ENCODE peak calls at places on chromosomes 7 and 10, in seven cellular contexts. Z is Daoy; S is mucosa of gallbladder; O is cardiac fibroblast; K is non-pigmented ciliary epithelial cell; N is NCI-H1436 treated with DMSO at 0.1 percent for 48 hours; I is CD8-positive, alpha-beta memory T cell. J is an unnamed sample.

GRCh38 chr7:53658956-53659355 is 623.5 kb downstream of the POM121L12 start:
- DNase-seq in Z (no peak), S (no peak), O (no peak), K (no peak), N (no peak), I (no peak), J (no peak)

GRCh38 chr10:17665742-17666141 is 21.8 kb downstream of the STAM start:
- DNase-seq in Z (peak), S (no peak), O (peak), K (peak), N (no peak), I (no peak), J (no peak)

GRCh38 chr7:116801092-116801710 is 61.2 kb upstream of the CAPZA2 start:
- DNase-seq in Z (peak), S (no peak), O (peak), K (peak), N (no peak), I (no peak), J (no peak)

GRCh38 chr10:47175181-47176080 is 124.6 kb upstream of the GDF10 start:
- DNase-seq in Z (no peak), S (no peak), O (no peak), K (no peak), N (no peak), I (no peak), J (no peak)

GRCh38 chr7:70091362-70091761 is 493.1 kb downstream of the AUTS2 start:
- DNase-seq in Z (no peak), S (no peak), O (no peak), K (no peak), N (no peak), I (no peak), J (no peak)

GRCh38 chr7:1087462-1087809 is 477 bp upstream of the GPER1 start:
- DNase-seq in Z (no peak), S (no peak), O (peak), K (no peak), N (no peak), I (no peak), J (no peak)

GRCh38 chr10:48535416-48536225 is 69.3 kb downstream of the ARHGAP22 start:
- DNase-seq in Z (no peak), S (no peak), O (no peak), K (no peak), N (no peak), I (no peak), J (no peak)

GRCh38 chr7:134421998-134422397 is 36.9 kb downstream of the AKR1B1 start:
- DNase-seq in Z (peak), S (no peak), O (no peak), K (no peak), N (no peak), I (no peak), J (no peak)

GRCh38 chr10:20215547-20216152 is 399.4 kb downstream of the PLXDC2 start:
- DNase-seq in Z (no peak), S (no peak), O (no peak), K (no peak), N (no peak), I (no peak), J (no peak)

GRCh38 chr7:50782376-50783208 is at the start of gene GRB10:
- DNase-seq in Z (peak), S (peak), O (peak), K (no peak), N (no peak), I (peak), J (no peak)

GRCh38 chr7:155164316-155164715 is 94.2 kb downstream of the HTR5A start:
- DNase-seq in Z (no peak), S (no peak), O (no peak), K (no peak), N (no peak), I (no peak), J (no peak)

GRCh38 chr7:67856046-67856445 is 859.4 kb downstream of the TYW1 start:
- DNase-seq in Z (no peak), S (no peak), O (no peak), K (no peak), N (no peak), I (no peak), J (no peak)

GRCh38 chr7:22572937-22573336 is 72.9 kb upstream of the STEAP1B start:
- DNase-seq in Z (peak), S (no peak), O (peak), K (peak), N (no peak), I (no peak), J (no peak)

GRCh38 chr10:11450427-11450826 is 161.0 kb downstream of the USP6NL start:
- DNase-seq in Z (no peak), S (no peak), O (no peak), K (no peak), N (no peak), I (no peak), J (no peak)

GRCh38 chr7:32347244-32347828 is 142.8 kb downstream of the LSM5 start:
- DNase-seq in Z (peak), S (no peak), O (peak), K (no peak), N (no peak), I (no peak), J (no peak)

GRCh38 chr7:94223375-94224084 is 171.2 kb upstream of the COL1A2 start:
- DNase-seq in Z (peak), S (no peak), O (peak), K (no peak), N (no peak), I (no peak), J (no peak)

GRCh38 chr10:82969405-82969804 is 1094.4 kb downstream of the NRG3 start:
- DNase-seq in Z (no peak), S (no peak), O (peak), K (no peak), N (no peak), I (no peak), J (no peak)

GRCh38 chr10:49502358-49502757 is 36.6 kb downstream of the ERCC6 start:
- DNase-seq in Z (no peak), S (no peak), O (peak), K (no peak), N (no peak), I (no peak), J (no peak)

GRCh38 chr7:153523320-153524015 is 528.7 kb upstream of the DPP6 start:
- DNase-seq in Z (no peak), S (no peak), O (no peak), K (no peak), N (no peak), I (no peak), J (no peak)

GRCh38 chr7:111741811-111742240 is 179.5 kb upstream of the IMMP2L start:
- DNase-seq in Z (peak), S (peak), O (peak), K (peak), N (peak), I (peak), J (peak)

GRCh38 chr7:142537760-142538159 is 211.5 kb upstream of the PRSS1 start:
- DNase-seq in Z (no peak), S (no peak), O (no peak), K (no peak), N (no peak), I (no peak), J (no peak)

GRCh38 chr10:62610649-62611229 is 193.8 kb upstream of the ADO start:
- DNase-seq in Z (peak), S (peak), O (peak), K (no peak), N (no peak), I (peak), J (peak)

GRCh38 chr7:84060760-84061261 is 133.8 kb downstream of the SEMA3A start:
- DNase-seq in Z (no peak), S (no peak), O (peak), K (peak), N (no peak), I (no peak), J (no peak)

GRCh38 chr10:17166699-17167098 is 34.8 kb downstream of the TRDMT1 start:
- DNase-seq in Z (no peak), S (no peak), O (no peak), K (no peak), N (no peak), I (no peak), J (no peak)

GRCh38 chr7:105268511-105269392 is 120.0 kb downstream of the SRPK2 start:
- DNase-seq in Z (peak), S (peak), O (peak), K (peak), N (no peak), I (peak), J (no peak)

GRCh38 chr7:16524332-16524731 is 2.3 kb upstream of the LRRC72 start:
- DNase-seq in Z (peak), S (no peak), O (no peak), K (no peak), N (no peak), I (no peak), J (no peak)

GRCh38 chr10:34397324-34397723 is 417.8 kb downstream of the PARD3 start:
- DNase-seq in Z (no peak), S (no peak), O (peak), K (no peak), N (no peak), I (no peak), J (no peak)

J was measured in stimulated activated naive CD4-positive, alpha-beta T cell treated with Interleukin-2 at 50 U/mL for 16 hours.